ENCODE peak calls at places on chromosomes 6 and 20, in six cellular contexts. Y, V, F, N, H and L are unnamed samples.

GRCh38 chr6:53956068-53956711 is 155.1 kb upstream of the MLIP start:
- DNase-seq in V (peak), N (peak), F (peak), H (no peak), Y (peak), L (peak)

GRCh38 chr6:2730353-2730752 is 20.4 kb downstream of the MYLK4 start:
- DNase-seq in H (no peak), N (no peak), F (no peak), V (no peak), Y (no peak), L (no peak)

GRCh38 chr6:125191916-125192609 is 38.5 kb downstream of the TPD52L1 start:
- DNase-seq in F (no peak), Y (peak), H (peak), N (no peak), V (peak), L (peak)

GRCh38 chr20:347640-348484 is 951 bp downstream of the NRSN2 start:
- DNase-seq in F (peak), V (peak), H (peak), Y (peak), N (peak), L (peak)

GRCh38 chr6:28597217-28597835 is 71.6 kb downstream of the GPX5 start:
- DNase-seq in H (no peak), N (no peak), V (peak), F (no peak), Y (no peak), L (peak)

GRCh38 chr6:51684603-51685002 is 402.8 kb downstream of the PKHD1 start:
- DNase-seq in H (no peak), F (no peak), N (no peak), V (no peak), Y (no peak), L (no peak)

GRCh38 chr6:21999012-21999528 is 297.8 kb downstream of the PRL start:
- DNase-seq in V (no peak), Y (no peak), N (no peak), H (peak), F (no peak), L (peak)

GRCh38 chr20:24149881-24150307 is 161.3 kb upstream of the GGTLC1 start:
- DNase-seq in V (peak), F (no peak), N (no peak), Y (peak), H (no peak), L (no peak)

GRCh38 chr20:46631874-46632446 is 19.3 kb downstream of the SLC13A3 start:
- DNase-seq in N (no peak), V (no peak), F (no peak), H (no peak), Y (no peak), L (no peak)

GRCh38 chr20:23161244-23161875 is 75.2 kb upstream of the CD93 start:
- DNase-seq in H (no peak), Y (no peak), V (no peak), F (peak), N (no peak), L (no peak)

GRCh38 chr6:1604347-1604990 is 5.2 kb upstream of the FOXC1 start:
- DNase-seq in Y (peak), N (no peak), H (no peak), F (peak), V (no peak), L (peak)

GRCh38 chr6:78916411-78916810 is 49.1 kb downstream of the IRAK1BP1 start:
- DNase-seq in F (no peak), Y (no peak), V (no peak), N (no peak), H (no peak), L (no peak)

GRCh38 chr20:43942661-43943285 is 28.1 kb downstream of the TOX2 start:
- DNase-seq in F (no peak), Y (no peak), N (no peak), V (peak), H (peak), L (peak)

GRCh38 chr6:53033764-53034163 is 31.4 kb upstream of the FBXO9 start:
- DNase-seq in N (no peak), F (no peak), V (no peak), H (no peak), Y (no peak), L (peak)

GRCh38 chr6:29619578-29619977 is 13.4 kb downstream of the GABBR1 start:
- DNase-seq in N (no peak), Y (no peak), H (no peak), F (no peak), V (no peak), L (no peak)

GRCh38 chr20:8094415-8094818 is 37.6 kb upstream of the PLCB1 start:
- DNase-seq in F (no peak), V (no peak), Y (peak), H (peak), N (no peak), L (peak)

GRCh38 chr6:45590225-45590624 is 212.5 kb upstream of the SUPT3H start:
- DNase-seq in Y (no peak), F (no peak), H (no peak), V (peak), N (peak), L (peak)

GRCh38 chr6:2502096-2502997 is 248.4 kb downstream of the MYLK4 start:
- DNase-seq in F (no peak), N (no peak), V (no peak), H (peak), Y (no peak), L (no peak)

GRCh38 chr6:34806738-34807453 is 15.0 kb downstream of the BLTP3A start:
- DNase-seq in Y (no peak), V (no peak), F (no peak), H (no peak), N (no peak), L (peak)

GRCh38 chr20:719068-719467 is 43.5 kb upstream of the SCRT2 start:
- DNase-seq in V (no peak), F (peak), H (no peak), N (no peak), Y (no peak), L (no peak)

GRCh38 chr6:23106951-23107350 is 537.6 kb downstream of the HDGFL1 start:
- DNase-seq in F (no peak), H (no peak), V (no peak), N (no peak), Y (no peak), L (peak)

GRCh38 chr20:10962937-10963336 is 289.1 kb upstream of the JAG1 start:
- DNase-seq in H (no peak), V (no peak), Y (no peak), N (no peak), F (no peak), L (no peak)

GRCh38 chr6:39530201-39530759 is 194.9 kb downstream of the KIF6 start:
- DNase-seq in H (no peak), V (no peak), F (no peak), Y (no peak), N (no peak), L (peak)

GRCh38 chr20:47440857-47441773 is 60.6 kb upstream of the NCOA3 start:
- DNase-seq in V (peak), N (no peak), H (no peak), F (peak), Y (no peak), L (peak)

GRCh38 chr6:75600694-75601265 is 900 bp upstream of the SENP6 start:
- DNase-seq in Y (no peak), F (no peak), N (no peak), V (peak), H (no peak), L (no peak)

GRCh38 chr6:88650029-88650619 is 313.3 kb downstream of the RNGTT start:
- DNase-seq in H (peak), F (no peak), Y (no peak), V (no peak), N (no peak), L (peak)

GRCh38 chr20:24964518-24964838 is 15.4 kb downstream of the CST7 start:
- DNase-seq in N (no peak), F (no peak), Y (no peak), H (no peak), V (no peak), L (no peak)

GRCh38 chr6:26043389-26044139 is 43.7 kb upstream of the HFE start:
- DNase-seq in H (no peak), N (peak), Y (peak), F (peak), V (no peak), L (peak)